ENCODE peak calls at places on chromosomes 13 and 19, in ten cellular contexts. One of them, this sample, is unnamed.

GRCh38 chr13:66534561-66534960 is 695.6 kb downstream of the PCDH9 start:
- DNase-seq in right cardiac atrium: no peak
- DNase-seq in aorta: no peak
- DNase-seq in K562: no peak
- DNase-seq in upper lobe of right lung: no peak
- DNase-seq in epithelial cell of esophagus: no peak
- DNase-seq in left ventricle myocardium inferior: no peak
- DNase-seq in Panc1: no peak
- DNase-seq in thyroid gland: no peak
- DNase-seq in pancreas: no peak
- DNase-seq in this sample: no peak

GRCh38 chr13:94174009-94174408 is 305.5 kb downstream of the DCT start:
- DNase-seq in right cardiac atrium: no peak
- DNase-seq in aorta: no peak
- DNase-seq in K562: no peak
- DNase-seq in upper lobe of right lung: no peak
- DNase-seq in epithelial cell of esophagus: no peak
- DNase-seq in left ventricle myocardium inferior: no peak
- DNase-seq in Panc1: no peak
- DNase-seq in thyroid gland: no peak
- DNase-seq in pancreas: no peak
- DNase-seq in this sample: no peak

GRCh38 chr13:99731747-99732146 is 230.5 kb downstream of the TM9SF2 start:
- DNase-seq in right cardiac atrium: no peak
- DNase-seq in aorta: no peak
- DNase-seq in K562: no peak
- DNase-seq in upper lobe of right lung: no peak
- DNase-seq in epithelial cell of esophagus: no peak
- DNase-seq in left ventricle myocardium inferior: no peak
- DNase-seq in Panc1: no peak
- DNase-seq in thyroid gland: no peak
- DNase-seq in pancreas: no peak
- DNase-seq in this sample: no peak

GRCh38 chr13:46885018-46885417 is 11.8 kb downstream of the HTR2A start:
- DNase-seq in right cardiac atrium: no peak
- DNase-seq in aorta: no peak
- DNase-seq in K562: no peak
- DNase-seq in upper lobe of right lung: no peak
- DNase-seq in epithelial cell of esophagus: peak
- DNase-seq in left ventricle myocardium inferior: no peak
- DNase-seq in Panc1: no peak
- DNase-seq in thyroid gland: no peak
- DNase-seq in pancreas: no peak
- DNase-seq in this sample: no peak

GRCh38 chr19:47363758-47364529 is 14.8 kb downstream of the DHX34 start:
- DNase-seq in right cardiac atrium: no peak
- DNase-seq in aorta: no peak
- DNase-seq in K562: no peak
- DNase-seq in upper lobe of right lung: no peak
- DNase-seq in epithelial cell of esophagus: peak
- DNase-seq in left ventricle myocardium inferior: no peak
- DNase-seq in Panc1: no peak
- DNase-seq in thyroid gland: no peak
- DNase-seq in pancreas: no peak
- DNase-seq in this sample: no peak

GRCh38 chr19:45508931-45509691 is 1.8 kb downstream of the VASP start:
- DNase-seq in right cardiac atrium: peak
- DNase-seq in aorta: peak
- DNase-seq in K562: peak
- DNase-seq in upper lobe of right lung: peak
- DNase-seq in epithelial cell of esophagus: peak
- DNase-seq in left ventricle myocardium inferior: peak
- DNase-seq in Panc1: no peak
- DNase-seq in thyroid gland: peak
- DNase-seq in pancreas: peak
- DNase-seq in this sample: no peak

GRCh38 chr13:99432637-99433542 is 68.4 kb upstream of the TM9SF2 start:
- DNase-seq in right cardiac atrium: peak
- DNase-seq in aorta: peak
- DNase-seq in K562: no peak
- DNase-seq in upper lobe of right lung: peak
- DNase-seq in epithelial cell of esophagus: peak
- DNase-seq in left ventricle myocardium inferior: peak
- DNase-seq in Panc1: no peak
- DNase-seq in thyroid gland: peak
- DNase-seq in pancreas: no peak
- DNase-seq in this sample: no peak

GRCh38 chr13:64293923-64294322 is 2878.3 kb upstream of the PCDH20 start:
- DNase-seq in right cardiac atrium: no peak
- DNase-seq in aorta: no peak
- DNase-seq in K562: no peak
- DNase-seq in upper lobe of right lung: no peak
- DNase-seq in epithelial cell of esophagus: peak
- DNase-seq in left ventricle myocardium inferior: no peak
- DNase-seq in Panc1: no peak
- DNase-seq in thyroid gland: no peak
- DNase-seq in pancreas: no peak
- DNase-seq in this sample: no peak

GRCh38 chr19:33404916-33405315 is 31.4 kb downstream of the CEBPG start:
- DNase-seq in right cardiac atrium: peak
- DNase-seq in aorta: peak
- DNase-seq in K562: no peak
- DNase-seq in upper lobe of right lung: peak
- DNase-seq in epithelial cell of esophagus: no peak
- DNase-seq in left ventricle myocardium inferior: peak
- DNase-seq in Panc1: no peak
- DNase-seq in thyroid gland: no peak
- DNase-seq in pancreas: peak
- DNase-seq in this sample: no peak

GRCh38 chr13:99526549-99526948 is 25.3 kb downstream of the TM9SF2 start:
- DNase-seq in right cardiac atrium: no peak
- DNase-seq in aorta: no peak
- DNase-seq in K562: peak
- DNase-seq in upper lobe of right lung: no peak
- DNase-seq in epithelial cell of esophagus: no peak
- DNase-seq in left ventricle myocardium inferior: no peak
- DNase-seq in Panc1: no peak
- DNase-seq in thyroid gland: no peak
- DNase-seq in pancreas: no peak
- DNase-seq in this sample: no peak

GRCh38 chr19:35793381-35794165 is 18.2 kb downstream of the ARHGAP33 start:
- DNase-seq in right cardiac atrium: no peak
- DNase-seq in aorta: no peak
- DNase-seq in K562: peak
- DNase-seq in upper lobe of right lung: no peak
- DNase-seq in epithelial cell of esophagus: peak
- DNase-seq in left ventricle myocardium inferior: no peak
- DNase-seq in Panc1: no peak
- DNase-seq in thyroid gland: no peak
- DNase-seq in pancreas: no peak
- DNase-seq in this sample: no peak

GRCh38 chr19:4034048-4035017 is 26.8 kb downstream of the PIAS4 start:
- DNase-seq in right cardiac atrium: no peak
- DNase-seq in aorta: no peak
- DNase-seq in K562: no peak
- DNase-seq in upper lobe of right lung: no peak
- DNase-seq in epithelial cell of esophagus: no peak
- DNase-seq in left ventricle myocardium inferior: no peak
- DNase-seq in Panc1: no peak
- DNase-seq in thyroid gland: no peak
- DNase-seq in pancreas: peak
- DNase-seq in this sample: no peak

GRCh38 chr19:46386151-46386550 is 27.2 kb downstream of the CCDC8 start:
- DNase-seq in right cardiac atrium: no peak
- DNase-seq in aorta: peak
- DNase-seq in K562: no peak
- DNase-seq in upper lobe of right lung: peak
- DNase-seq in epithelial cell of esophagus: no peak
- DNase-seq in left ventricle myocardium inferior: no peak
- DNase-seq in Panc1: no peak
- DNase-seq in thyroid gland: no peak
- DNase-seq in pancreas: peak
- DNase-seq in this sample: no peak

GRCh38 chr13:35858665-35859064 is 272.5 kb downstream of the DCLK1 start:
- DNase-seq in right cardiac atrium: no peak
- DNase-seq in aorta: no peak
- DNase-seq in K562: no peak
- DNase-seq in upper lobe of right lung: no peak
- DNase-seq in epithelial cell of esophagus: no peak
- DNase-seq in left ventricle myocardium inferior: no peak
- DNase-seq in Panc1: no peak
- DNase-seq in thyroid gland: no peak
- DNase-seq in pancreas: no peak
- DNase-seq in this sample: no peak

GRCh38 chr13:110911880-110912279 is 3.0 kb downstream of the ANKRD10 start:
- DNase-seq in right cardiac atrium: no peak
- DNase-seq in aorta: no peak
- DNase-seq in K562: no peak
- DNase-seq in upper lobe of right lung: no peak
- DNase-seq in epithelial cell of esophagus: peak
- DNase-seq in left ventricle myocardium inferior: no peak
- DNase-seq in Panc1: no peak
- DNase-seq in thyroid gland: no peak
- DNase-seq in pancreas: no peak
- DNase-seq in this sample: no peak

GRCh38 chr19:54803410-54803809 is at the start of gene KIR2DL4:
- DNase-seq in right cardiac atrium: no peak
- DNase-seq in aorta: no peak
- DNase-seq in K562: no peak
- DNase-seq in upper lobe of right lung: no peak
- DNase-seq in epithelial cell of esophagus: no peak
- DNase-seq in left ventricle myocardium inferior: no peak
- DNase-seq in Panc1: no peak
- DNase-seq in thyroid gland: no peak
- DNase-seq in pancreas: no peak
- DNase-seq in this sample: no peak
- H3K4me3 ChIP-seq in right cardiac atrium: no peak
- H3K4me3 ChIP-seq in aorta: no peak
- H3K4me3 ChIP-seq in K562: no peak
- H3K4me3 ChIP-seq in upper lobe of right lung: no peak
- H3K4me3 ChIP-seq in epithelial cell of esophagus: no peak
- H3K4me3 ChIP-seq in left ventricle myocardium inferior: no peak
- H3K4me3 ChIP-seq in Panc1: no peak
- H3K4me3 ChIP-seq in thyroid gland: no peak
- H3K4me3 ChIP-seq in pancreas: no peak
- H3K4me3 ChIP-seq in this sample: no peak

DNA sequence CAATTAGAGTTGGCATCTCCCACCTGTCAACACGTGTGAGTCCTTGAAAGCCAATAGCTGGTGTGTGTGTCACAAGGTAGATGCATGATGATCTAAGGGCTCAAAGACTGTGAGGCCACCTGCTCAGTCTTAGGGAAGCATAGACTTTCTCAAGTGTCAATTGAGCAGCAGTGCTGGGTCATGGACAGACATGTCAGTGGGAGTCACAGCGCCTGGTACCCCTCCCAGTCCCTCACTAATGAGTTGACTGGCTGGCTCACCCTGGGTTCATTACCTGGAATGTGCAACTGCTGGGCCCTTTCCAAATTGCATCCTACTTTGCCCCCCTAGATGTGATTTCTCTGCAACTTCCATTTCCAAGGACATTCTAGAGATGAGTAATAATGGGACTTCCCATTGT is 9.1 kb upstream of the PSG6 start:
- DNase-seq in right cardiac atrium: no peak
- DNase-seq in aorta: no peak
- DNase-seq in K562: no peak
- DNase-seq in upper lobe of right lung: no peak
- DNase-seq in epithelial cell of esophagus: no peak
- DNase-seq in left ventricle myocardium inferior: no peak
- DNase-seq in Panc1: no peak
- DNase-seq in thyroid gland: no peak
- DNase-seq in pancreas: no peak
- DNase-seq in this sample: no peak
- H3K4me3 ChIP-seq in right cardiac atrium: no peak
- H3K4me3 ChIP-seq in aorta: no peak
- H3K4me3 ChIP-seq in K562: no peak
- H3K4me3 ChIP-seq in upper lobe of right lung: no peak
- H3K4me3 ChIP-seq in epithelial cell of esophagus: no peak
- H3K4me3 ChIP-seq in left ventricle myocardium inferior: no peak
- H3K4me3 ChIP-seq in Panc1: no peak
- H3K4me3 ChIP-seq in thyroid gland: no peak
- H3K4me3 ChIP-seq in pancreas: no peak
- H3K4me3 ChIP-seq in this sample: no peak

GRCh38 chr19:50044922-50045321 is 19.1 kb downstream of the ZNF473 start:
- DNase-seq in right cardiac atrium: no peak
- DNase-seq in aorta: no peak
- DNase-seq in K562: no peak
- DNase-seq in upper lobe of right lung: no peak
- DNase-seq in epithelial cell of esophagus: no peak
- DNase-seq in left ventricle myocardium inferior: no peak
- DNase-seq in Panc1: no peak
- DNase-seq in thyroid gland: no peak
- DNase-seq in pancreas: no peak
- DNase-seq in this sample: no peak

GRCh38 chr19:50047686-50048085 is 21.9 kb downstream of the ZNF473 start:
- DNase-seq in right cardiac atrium: no peak
- DNase-seq in aorta: no peak
- DNase-seq in K562: no peak
- DNase-seq in upper lobe of right lung: no peak
- DNase-seq in epithelial cell of esophagus: no peak
- DNase-seq in left ventricle myocardium inferior: no peak
- DNase-seq in Panc1: no peak
- DNase-seq in thyroid gland: no peak
- DNase-seq in pancreas: no peak
- DNase-seq in this sample: no peak

GRCh38 chr19:50050406-50051223 is 24.8 kb downstream of the ZNF473 start:
- DNase-seq in right cardiac atrium: peak
- DNase-seq in aorta: peak
- DNase-seq in K562: peak
- DNase-seq in upper lobe of right lung: peak
- DNase-seq in epithelial cell of esophagus: peak
- DNase-seq in left ventricle myocardium inferior: peak
- DNase-seq in Panc1: no peak
- DNase-seq in thyroid gland: peak
- DNase-seq in pancreas: no peak
- DNase-seq in this sample: no peak

GRCh38 chr19:50043967-50044366 is 18.2 kb downstream of the ZNF473 start:
- DNase-seq in right cardiac atrium: no peak
- DNase-seq in aorta: no peak
- DNase-seq in K562: no peak
- DNase-seq in upper lobe of right lung: no peak
- DNase-seq in epithelial cell of esophagus: no peak
- DNase-seq in left ventricle myocardium inferior: no peak
- DNase-seq in Panc1: no peak
- DNase-seq in thyroid gland: no peak
- DNase-seq in pancreas: no peak
- DNase-seq in this sample: no peak

GRCh38 chr19:50046649-50047503 is 21.1 kb downstream of the ZNF473 start:
- DNase-seq in right cardiac atrium: peak
- DNase-seq in aorta: peak
- DNase-seq in K562: peak
- DNase-seq in upper lobe of right lung: peak
- DNase-seq in epithelial cell of esophagus: no peak
- DNase-seq in left ventricle myocardium inferior: peak
- DNase-seq in Panc1: no peak
- DNase-seq in thyroid gland: peak
- DNase-seq in pancreas: no peak
- DNase-seq in this sample: no peak
- H3K4me3 ChIP-seq in right cardiac atrium: no peak
- H3K4me3 ChIP-seq in aorta: no peak
- H3K4me3 ChIP-seq in K562: no peak
- H3K4me3 ChIP-seq in upper lobe of right lung: no peak
- H3K4me3 ChIP-seq in epithelial cell of esophagus: no peak
- H3K4me3 ChIP-seq in left ventricle myocardium inferior: no peak
- H3K4me3 ChIP-seq in Panc1: no peak
- H3K4me3 ChIP-seq in thyroid gland: no peak
- H3K4me3 ChIP-seq in pancreas: no peak
- H3K4me3 ChIP-seq in this sample: no peak

GRCh38 chr13:44068737-44069136 is 189.0 kb downstream of the LACC1 start:
- DNase-seq in right cardiac atrium: no peak
- DNase-seq in aorta: no peak
- DNase-seq in K562: no peak
- DNase-seq in upper lobe of right lung: no peak
- DNase-seq in epithelial cell of esophagus: peak
- DNase-seq in left ventricle myocardium inferior: no peak
- DNase-seq in Panc1: no peak
- DNase-seq in thyroid gland: no peak
- DNase-seq in pancreas: no peak
- DNase-seq in this sample: no peak
- H3K4me3 ChIP-seq in right cardiac atrium: no peak
- H3K4me3 ChIP-seq in aorta: peak
- H3K4me3 ChIP-seq in K562: no peak
- H3K4me3 ChIP-seq in upper lobe of right lung: no peak
- H3K4me3 ChIP-seq in epithelial cell of esophagus: no peak
- H3K4me3 ChIP-seq in left ventricle myocardium inferior: no peak
- H3K4me3 ChIP-seq in Panc1: no peak
- H3K4me3 ChIP-seq in thyroid gland: no peak
- H3K4me3 ChIP-seq in pancreas: no peak
- H3K4me3 ChIP-seq in this sample: no peak

This sample was measured in SK-N-MC.